ENCODE peak calls at places on chromosome 5, in seven cellular contexts. P is sigmoid colon, J is heart left ventricle, U is ovary, E is Peyer's patch, C is breast epithelium, B is A549. H is an unnamed sample.
A peak's percentile ranks its signal among the peaks of the same experiment; 100 is the strongest.

GRCh38 chr5:61330341-61330878 is 1.6 kb upstream of the ZSWIM6 start:
- DNase-seq in P (peak; percentile 75), C (no peak), U (peak; percentile 46), E (peak; percentile 65), B (peak; percentile 69), J (peak; percentile 70), H (peak; percentile 8)

GRCh38 chr5:111928501-111928900 is 171.5 kb upstream of the NREP start:
- DNase-seq in C (no peak), B (no peak), P (no peak), U (no peak), J (no peak), E (no peak), H (no peak)

GRCh38 chr5:119315516-119315949 is 40.3 kb upstream of the TNFAIP8 start:
- DNase-seq in U (no peak), J (no peak), P (no peak), B (peak; percentile 70), C (no peak), E (peak; percentile 71), H (no peak)

GRCh38 chr5:5314166-5314565 is 108.3 kb upstream of the ICE1 start:
- DNase-seq in B (no peak), U (no peak), J (no peak), P (no peak), C (no peak), E (no peak), H (no peak)

GRCh38 chr5:74895906-74896305 is 29.7 kb upstream of the FAM169A start:
- DNase-seq in B (peak; percentile 18), E (no peak), J (peak; percentile 70), C (peak; percentile 51), U (peak; percentile 50), P (no peak), H (no peak)

GRCh38 chr5:134227259-134227658 is 1.4 kb upstream of the PPP2CA start:
- DNase-seq in U (peak; percentile 26), E (peak; percentile 65), J (no peak), B (peak; percentile 64), P (peak; percentile 69), C (no peak), H (peak; percentile 37)

GRCh38 chr5:132073231-132074013 is at the start of gene CSF2:
- DNase-seq in B (no peak), P (no peak), E (no peak), U (no peak), C (no peak), J (peak; percentile 53), H (no peak)

GRCh38 chr5:39138892-39139291 is 64.7 kb upstream of the RICTOR start:
- DNase-seq in E (no peak), C (no peak), J (no peak), U (no peak), B (peak; percentile 88), P (no peak), H (no peak)

GRCh38 chr5:39214912-39215709 is 4.3 kb downstream of the FYB1 start:
- DNase-seq in J (no peak), B (no peak), C (no peak), E (peak; percentile 66), U (no peak), P (no peak), H (no peak)

GRCh38 chr5:4082966-4083564 is 487.4 kb downstream of the IRX1 start:
- DNase-seq in P (no peak), J (no peak), U (no peak), E (no peak), C (no peak), B (no peak), H (no peak)

GRCh38 chr5:103938151-103938671 is 375.6 kb upstream of the NUDT12 start:
- DNase-seq in J (no peak), U (no peak), B (no peak), P (no peak), E (no peak), C (no peak), H (no peak)

GRCh38 chr5:37665889-37666288 is 174.0 kb downstream of the GDNF start:
- DNase-seq in J (peak; percentile 66), B (no peak), E (peak; percentile 54), U (peak; percentile 53), C (no peak), P (peak; percentile 83), H (peak; percentile 81)

GRCh38 chr5:157575096-157575872 is at the start of gene ADAM19:
- DNase-seq in E (peak; percentile 71), J (peak; percentile 82), B (peak; percentile 39), C (no peak), U (peak; percentile 52), P (peak; percentile 83), H (peak; percentile 23)

GRCh38 chr5:157570801-157571200 is 4.8 kb downstream of the ADAM19 start:
- DNase-seq in B (no peak), U (no peak), C (no peak), P (no peak), J (no peak), E (no peak), H (no peak)

GRCh38 chr5:157574456-157575095 is 999 bp downstream of the ADAM19 start:
- DNase-seq in E (peak; percentile 54), P (peak; percentile 76), B (no peak), U (peak; percentile 23), J (peak; percentile 68), C (no peak), H (no peak)

GRCh38 chr5:157568717-157569116 is 6.9 kb downstream of the ADAM19 start:
- DNase-seq in C (no peak), B (no peak), P (no peak), J (no peak), U (no peak), E (no peak), H (no peak)

DNA sequence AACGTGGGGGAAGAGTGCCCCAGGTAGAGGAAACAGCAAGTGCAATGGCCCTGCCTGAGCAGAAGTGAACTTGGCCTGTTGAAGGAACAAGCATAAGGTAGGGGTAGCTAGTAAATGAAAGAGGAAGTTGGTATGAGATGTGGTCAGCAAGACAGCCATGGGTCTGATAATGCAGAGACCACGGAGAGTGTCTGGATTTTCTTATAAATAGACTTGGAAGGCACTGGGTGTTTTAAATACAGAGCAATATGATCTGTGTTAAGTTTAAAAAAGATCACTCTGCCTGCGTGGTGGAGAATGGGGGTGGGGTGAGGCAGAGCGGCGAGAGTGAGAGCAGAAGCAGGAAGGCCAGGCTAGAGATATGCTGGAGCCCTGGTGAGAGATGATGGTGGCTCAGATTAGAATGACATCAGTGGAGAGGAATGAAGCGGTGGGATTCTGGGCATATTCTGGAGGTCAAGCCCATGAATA is 4.2 kb downstream of the ADAM19 start:
- DNase-seq in C (no peak), B (no peak), P (no peak), E (peak; percentile 87), U (no peak), J (peak; percentile 64), H (no peak)
- TF ChIP-seq POLR2A in C (no peak), B (no peak), P (no peak), E (no peak), U (no peak), J (no peak), H (no peak)

DNA sequence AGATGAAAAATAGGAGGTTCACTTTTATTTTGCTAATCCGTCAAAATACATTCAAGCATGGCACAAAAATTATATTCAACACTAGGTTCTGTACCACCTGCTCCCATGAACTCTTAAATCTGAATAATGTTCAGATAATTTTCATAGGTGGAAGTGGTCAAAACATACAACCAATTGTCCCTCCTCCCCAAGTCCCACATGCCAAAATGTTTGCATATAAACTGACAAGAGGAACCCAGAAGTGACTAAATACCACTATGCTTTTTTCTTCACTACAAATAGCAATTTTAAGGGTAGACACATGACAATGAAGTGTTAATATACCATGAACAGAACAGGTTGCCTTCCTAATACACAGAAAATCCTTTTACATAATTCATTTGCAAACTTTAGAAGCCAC is 3.7 kb downstream of the HNRNPA0 start:
- DNase-seq in P (no peak), U (no peak), J (no peak), C (no peak), B (no peak), E (no peak), H (no peak)
- H3K27ac ChIP-seq in P (no peak overlapping the region), U (no peak overlapping the region), J (no peak overlapping the region), C (no peak overlapping the region), B (no peak overlapping the region), E (no peak overlapping the region), H (no peak overlapping the region)

DNA sequence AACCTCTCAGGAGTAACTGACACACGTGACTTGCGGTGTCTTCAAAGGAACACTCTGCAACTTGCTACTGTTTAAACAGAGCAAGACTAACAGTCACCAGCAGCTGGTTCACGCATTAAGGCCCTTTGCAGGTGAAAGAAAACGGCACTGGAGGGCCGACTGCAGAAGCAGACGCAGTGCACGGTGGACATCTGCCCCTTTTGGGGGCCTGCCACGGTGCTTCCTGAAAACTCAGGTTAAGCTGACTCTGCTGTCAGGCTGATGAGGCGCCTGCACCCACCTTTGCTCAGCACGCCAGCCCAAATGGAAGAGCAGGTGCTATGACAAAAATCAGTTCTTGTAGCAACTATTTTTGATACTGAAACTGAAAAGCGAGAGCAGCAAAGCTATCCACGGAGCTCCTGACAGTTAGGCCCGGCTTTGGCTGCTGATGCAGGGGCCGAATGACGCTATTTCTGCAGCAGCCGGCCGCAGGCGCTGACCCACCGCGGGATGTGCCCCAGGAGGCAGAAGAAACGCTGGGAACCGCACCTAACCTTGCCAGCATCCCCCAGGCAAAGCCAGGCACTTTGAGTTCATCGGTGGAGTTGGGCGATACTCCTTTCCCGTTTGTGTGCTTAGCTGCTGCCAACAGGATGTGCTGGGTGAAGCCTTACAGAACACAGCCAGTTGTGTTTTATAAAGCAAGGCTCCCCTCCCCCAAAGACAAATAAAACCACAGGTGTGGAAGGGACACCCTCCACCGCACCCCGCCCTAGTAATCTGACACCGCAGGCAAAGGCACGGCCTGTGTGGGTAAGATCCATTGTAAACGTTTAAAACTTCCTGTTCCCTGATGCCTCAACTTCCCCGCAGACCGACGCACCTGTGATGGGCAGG is 21.1 kb upstream of the TERT start:
- DNase-seq in E (peak; percentile 88), P (peak; percentile 53), J (no peak), C (peak; percentile 77), B (peak; percentile 34), U (no peak), H (no peak)
- TF ChIP-seq POLR2A in E (peak; percentile 33), P (no peak), J (no peak), C (no peak), B (no peak), U (no peak), H (no peak)

GRCh38 chr5:149210229-149210628 is 61.4 kb upstream of the AFAP1L1 start:
- DNase-seq in P (no peak), C (no peak), J (no peak), E (no peak), B (no peak), U (no peak), H (no peak)

GRCh38 chr5:149210968-149211495 is 60.6 kb upstream of the AFAP1L1 start:
- DNase-seq in C (no peak), B (no peak), U (no peak), E (no peak), P (no peak), J (no peak), H (no peak)

GRCh38 chr5:149213264-149213663 is 58.4 kb upstream of the AFAP1L1 start:
- DNase-seq in E (no peak), J (no peak), U (no peak), B (no peak), P (no peak), C (no peak), H (no peak)

GRCh38 chr5:149212203-149212951 is 59.3 kb upstream of the AFAP1L1 start:
- DNase-seq in U (no peak), J (no peak), E (no peak), C (no peak), B (no peak), P (no peak), H (no peak)

GRCh38 chr5:149211566-149211965 is 60.1 kb upstream of the AFAP1L1 start:
- DNase-seq in C (no peak), U (no peak), B (no peak), J (no peak), P (no peak), E (no peak), H (no peak)
- H3K27ac ChIP-seq in C (no peak overlapping the region), U (no peak overlapping the region), B (no peak overlapping the region), J (no peak overlapping the region), P (no peak overlapping the region), E (no peak overlapping the region), H (no peak overlapping the region)

H was measured in gastrocnemius medialis.